ENCODE peak calls at places on chromosomes 1 and 21, in eight cellular contexts. H is SK-N-DZ; G is stimulated activated naive B cell treated with anti-CD40 and anti-IgM and Interleukin-4, amounts not matched to agents 10 μg/mL and 1 μg/mL and 100 μg/mL, for 72 hours; A is heart left ventricle; L is CD8-positive, alpha-beta memory T cell; V is stimulated activated naive CD4-positive, alpha-beta T cell; M is activated T-cell treated with anti-CD3 and anti-CD28 coated beads for 1 hour; Y is DMS 273 treated with DMSO at 0.1 percent for 48 hours. T is an unnamed sample.

GRCh38 chr21:46183910-46184624 is at the start of gene SPATC1L:
- DNase-seq in H (peak), G (peak), A (peak), L (no peak), V (no peak), M (peak), Y (peak), T (peak)

GRCh38 chr1:154348429-154349076 is 23.2 kb downstream of the ATP8B2 start:
- DNase-seq in H (no peak), G (no peak), A (no peak), L (no peak), V (no peak), M (no peak), Y (no peak), T (peak)

GRCh38 chr1:12480748-12481362 is 137.2 kb downstream of the DHRS3 start:
- DNase-seq in H (no peak), G (no peak), A (no peak), L (no peak), V (no peak), M (no peak), Y (no peak), T (no peak)

GRCh38 chr1:31701137-31701736 is 2.6 kb downstream of the COL16A1 start:
- DNase-seq in H (no peak), G (no peak), A (peak), L (no peak), V (no peak), M (peak), Y (no peak), T (peak)

GRCh38 chr1:67832737-67833594 is at the start of gene GNG12:
- DNase-seq in H (peak), G (no peak), A (peak), L (no peak), V (no peak), M (no peak), Y (peak), T (peak)

GRCh38 chr1:14486401-14487110 is 111.9 kb upstream of the KAZN start:
- DNase-seq in H (no peak), G (no peak), A (peak), L (no peak), V (no peak), M (no peak), Y (no peak), T (no peak)

GRCh38 chr1:7549277-7549676 is 221.8 kb upstream of the VAMP3 start:
- DNase-seq in H (no peak), G (peak), A (peak), L (no peak), V (no peak), M (no peak), Y (no peak), T (no peak)

GRCh38 chr1:56255516-56256181 is 323.7 kb downstream of the PLPP3 start:
- DNase-seq in H (peak), G (no peak), A (peak), L (no peak), V (no peak), M (no peak), Y (no peak), T (peak)

GRCh38 chr1:198465201-198466144 is 75.0 kb downstream of the ATP6V1G3 start:
- DNase-seq in H (peak), G (no peak), A (no peak), L (no peak), V (no peak), M (no peak), Y (no peak), T (no peak)

GRCh38 chr1:64598100-64598571 is 128.2 kb downstream of the CACHD1 start:
- DNase-seq in H (peak), G (no peak), A (no peak), L (no peak), V (no peak), M (no peak), Y (no peak), T (no peak)

GRCh38 chr1:34341896-34342295 is 165.2 kb downstream of the C1orf94 start:
- DNase-seq in H (no peak), G (no peak), A (no peak), L (no peak), V (no peak), M (no peak), Y (no peak), T (no peak)

GRCh38 chr1:211017066-211017691 is 116.8 kb downstream of the KCNH1 start:
- DNase-seq in H (peak), G (no peak), A (no peak), L (no peak), V (no peak), M (no peak), Y (no peak), T (no peak)